ENCODE peak calls at places on chromosome 16, in seven cellular contexts. V is effector memory CD4-positive, alpha-beta T cell; E is A549; M is AG10803; G is ovary; K is GM23338; Y is epithelial cell of esophagus. J is an unnamed sample.

GRCh38 chr16:85430523-85431381 is 182.4 kb upstream of the GSE1 start:
- DNase-seq in Y (no peak), E (no peak), K (no peak), G (peak; percentile 10), V (no peak), M (no peak), J (no peak)

GRCh38 chr16:84489141-84489540 is 15.3 kb downstream of the MEAK7 start:
- DNase-seq in G (no peak), E (no peak), Y (no peak), M (no peak), K (no peak), V (no peak), J (no peak)

GRCh38 chr16:27977966-27978365 is 85.5 kb downstream of the GSG1L start:
- DNase-seq in G (no peak), Y (no peak), V (no peak), E (no peak), M (peak; percentile 44), K (no peak), J (no peak)

GRCh38 chr16:64225036-64225435 is 896.8 kb downstream of the CDH11 start:
- DNase-seq in E (no peak), V (no peak), K (no peak), G (no peak), M (no peak), Y (no peak), J (no peak)

GRCh38 chr16:57137043-57137442 is 44.7 kb downstream of the CPNE2 start:
- DNase-seq in G (no peak), E (no peak), V (no peak), K (no peak), M (no peak), Y (no peak), J (no peak)

GRCh38 chr16:50209548-50210265 is 56.6 kb downstream of the TENT4B start:
- DNase-seq in E (no peak), K (peak; percentile 22), Y (no peak), G (no peak), V (no peak), M (no peak), J (no peak)

GRCh38 chr16:20727181-20727580 is 14.4 kb downstream of the THUMPD1 start:
- DNase-seq in K (no peak), Y (no peak), M (no peak), V (no peak), E (no peak), G (no peak), J (no peak)

GRCh38 chr16:69115361-69115760 is 9.9 kb downstream of the HAS3 start:
- DNase-seq in Y (no peak), K (no peak), G (no peak), E (no peak), V (no peak), M (no peak), J (no peak)

GRCh38 chr16:57260294-57260929 is 15.4 kb downstream of the ARL2BP start:
- DNase-seq in E (no peak), G (no peak), V (no peak), M (peak; percentile 50), Y (peak; percentile 82), K (peak; percentile 79), J (peak; percentile 78)

GRCh38 chr16:50455288-50455845 is 86.6 kb upstream of the BRD7 start:
- DNase-seq in K (no peak), E (no peak), G (no peak), M (no peak), Y (no peak), V (no peak), J (no peak)

GRCh38 chr16:67675999-67676398 is 9.4 kb downstream of the C16orf86 start:
- DNase-seq in K (no peak), V (no peak), E (no peak), M (no peak), G (no peak), Y (no peak), J (no peak)

GRCh38 chr16:88759976-88760350 is 25.1 kb downstream of the PIEZO1 start:
- DNase-seq in V (no peak), E (no peak), M (no peak), Y (no peak), K (no peak), G (no peak), J (no peak)

GRCh38 chr16:29653436-29653835 is 9.6 kb upstream of the SPN start:
- DNase-seq in G (no peak), E (no peak), Y (no peak), K (no peak), V (no peak), M (no peak), J (no peak)

GRCh38 chr16:81583893-81584705 is 139.5 kb downstream of the CMIP start:
- DNase-seq in Y (peak; percentile 90), M (peak; percentile 63), K (no peak), E (peak; percentile 84), V (no peak), G (no peak), J (peak; percentile 33)

GRCh38 chr16:54489225-54489781 is 202.7 kb upstream of the IRX3 start:
- DNase-seq in V (no peak), K (no peak), Y (no peak), E (peak; percentile 26), G (no peak), M (no peak), J (no peak)

GRCh38 chr16:72092832-72093447 is 480 bp downstream of the TXNL4B start:
- DNase-seq in V (no peak), Y (peak; percentile 67), M (peak; percentile 69), E (peak; percentile 62), G (no peak), K (peak; percentile 45), J (peak; percentile 68)

GRCh38 chr16:10870137-10870776 is 6.7 kb upstream of the CIITA start:
- DNase-seq in Y (no peak), K (no peak), E (no peak), M (no peak), G (no peak), V (no peak), J (no peak)

GRCh38 chr16:980595-980854 is 1.0 kb upstream of the SOX8 start:
- DNase-seq in V (no peak), G (no peak), E (no peak), M (no peak), K (no peak), Y (no peak), J (no peak)
- H3K4me3 ChIP-seq in V (peak overlapping the region; percentile 55), G (peak overlapping the region; percentile 36), E (peak overlapping the region; percentile 59), M (no peak overlapping the region), K (peak overlapping the region; percentile 68), Y (no peak overlapping the region), J (no peak overlapping the region)

DNA sequence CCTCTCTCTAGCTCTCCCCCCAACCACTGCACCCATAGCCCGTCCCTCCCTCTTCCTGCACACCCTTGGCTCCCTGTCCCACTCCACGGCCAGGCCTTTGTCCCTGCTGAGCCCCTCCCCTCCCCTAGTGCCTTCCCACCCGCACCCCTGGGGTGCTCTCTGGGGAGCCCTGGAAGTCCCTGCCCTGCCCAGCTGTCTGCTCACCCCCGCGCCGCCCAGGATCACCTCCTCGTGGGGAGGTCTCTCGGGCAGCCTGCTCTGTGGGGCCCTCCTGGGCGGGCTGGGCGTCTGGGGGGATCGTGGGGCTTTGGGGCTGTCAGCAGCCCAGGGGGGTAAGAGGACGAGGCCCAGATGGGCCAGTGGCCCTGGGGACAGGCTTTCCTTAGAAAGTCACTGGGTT is 18.1 kb downstream of the CACNA1H start:
- DNase-seq in K (no peak), Y (no peak), E (no peak), M (no peak), V (no peak), G (no peak), J (no peak)
- H3K4me3 ChIP-seq in K (no peak overlapping the region), Y (no peak overlapping the region), E (no peak overlapping the region), M (no peak overlapping the region), V (no peak overlapping the region), G (no peak overlapping the region), J (no peak overlapping the region)

DNA sequence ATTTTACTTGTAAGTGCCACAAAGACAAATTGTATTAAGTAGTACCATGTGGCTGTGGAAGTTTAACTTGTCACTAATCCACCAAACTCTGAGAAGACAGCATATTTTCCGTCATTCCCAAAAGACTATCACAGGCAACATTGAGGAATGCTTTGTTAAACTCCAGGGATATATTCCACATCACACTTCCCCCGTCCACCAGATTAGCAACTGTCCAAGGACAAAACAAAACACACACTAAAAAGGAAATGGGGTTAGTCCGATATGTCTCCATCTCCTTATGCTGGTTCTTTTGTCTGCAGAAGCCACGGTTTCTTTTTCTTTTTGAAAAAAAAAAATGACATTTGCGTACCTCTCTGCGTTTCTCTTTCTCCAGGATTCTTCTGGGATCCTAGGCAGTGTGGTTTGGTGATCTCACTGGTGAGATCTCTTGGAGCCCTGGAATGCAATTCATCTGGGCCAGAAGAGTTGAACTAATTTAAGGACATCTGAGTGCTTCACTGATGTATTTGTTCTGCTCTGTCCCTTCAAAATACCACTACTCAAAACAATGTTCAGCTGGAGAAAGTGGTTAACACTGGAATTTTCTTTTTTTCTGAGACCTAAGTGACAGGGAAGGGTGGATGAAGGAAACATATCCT is 40.6 kb downstream of the PRKCB start:
- DNase-seq in E (no peak), G (no peak), Y (no peak), K (no peak), M (peak; percentile 13), V (no peak), J (no peak)
- H3K4me3 ChIP-seq in E (no peak overlapping the region), G (no peak overlapping the region), Y (no peak overlapping the region), K (no peak overlapping the region), M (no peak overlapping the region), V (no peak overlapping the region), J (no peak overlapping the region)

DNA sequence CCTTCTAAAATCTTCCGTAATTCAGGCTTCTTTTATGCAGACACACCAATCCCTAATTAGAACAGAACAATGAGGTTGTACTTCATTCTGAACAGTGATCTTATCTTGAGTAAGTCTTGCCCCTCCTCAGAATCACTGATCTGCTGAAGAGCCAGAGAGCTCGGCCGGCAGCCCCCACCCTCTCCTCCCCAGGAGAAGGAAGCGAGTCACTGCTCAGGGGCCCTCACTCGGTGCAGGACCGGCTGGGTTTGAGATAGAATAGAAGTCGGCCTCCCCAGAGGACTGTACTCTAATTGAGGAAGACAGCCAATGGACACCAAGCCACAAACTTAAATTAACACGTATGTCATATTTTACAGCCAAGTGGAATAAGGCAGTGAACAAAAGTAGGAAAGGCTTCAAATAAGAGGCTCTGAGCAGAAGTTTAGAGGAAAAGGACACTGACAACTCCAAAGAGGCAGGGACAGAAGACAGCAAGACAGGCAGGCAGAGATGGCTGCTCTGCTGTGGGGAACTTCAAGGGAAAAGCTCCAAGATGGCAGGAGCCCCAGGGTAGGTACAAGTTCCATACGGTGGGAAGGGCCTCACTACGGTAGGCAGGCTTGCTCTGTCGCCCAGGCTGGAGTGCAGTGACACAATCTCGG is 18.6 kb downstream of the CREBBP start:
- DNase-seq in G (no peak), M (no peak), E (no peak), Y (no peak), V (no peak), K (no peak), J (peak; percentile 39)
- H3K4me3 ChIP-seq in G (no peak overlapping the region), M (no peak overlapping the region), E (no peak overlapping the region), Y (no peak overlapping the region), V (no peak overlapping the region), K (no peak overlapping the region), J (no peak overlapping the region)

DNA sequence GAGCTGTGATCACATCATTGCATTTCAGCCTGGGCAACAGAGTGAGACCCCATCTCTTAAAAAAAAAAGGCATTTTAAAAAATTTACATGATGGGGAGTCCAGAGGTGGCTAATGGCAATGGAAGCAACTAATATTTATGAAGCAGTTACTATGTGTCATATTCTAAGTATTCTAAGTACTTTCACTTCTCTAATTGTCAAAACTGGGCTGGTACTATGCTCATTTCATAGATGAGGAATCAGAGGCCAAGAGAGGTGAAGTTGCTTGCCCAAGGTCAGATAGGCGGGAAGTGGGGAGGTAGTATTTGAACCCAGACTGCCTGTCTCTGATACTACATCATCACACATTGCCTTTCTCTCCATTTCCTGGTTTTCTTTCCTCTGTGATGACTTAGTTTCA is 50.7 kb downstream of the SLC5A11 start:
- DNase-seq in G (no peak), V (no peak), Y (no peak), M (no peak), E (no peak), K (no peak), J (no peak)
- H3K4me3 ChIP-seq in G (no peak overlapping the region), V (no peak overlapping the region), Y (no peak overlapping the region), M (no peak overlapping the region), E (no peak overlapping the region), K (no peak overlapping the region), J (no peak overlapping the region)